ENCODE peak calls at places on chromosome 22, in eight cellular contexts. U, F, V, L, W, B, Z and C are unnamed samples.

GRCh38 chr22:25374871-25375270 is 155.4 kb downstream of the CRYBB2 start:
- DNase-seq in U (no peak), F (no peak), V (no peak), L (no peak), W (no peak), B (no peak), Z (no peak), C (no peak)

GRCh38 chr22:25110596-25110845 is 89.1 kb upstream of the CRYBB3 start:
- DNase-seq in U (no peak), F (no peak), V (no peak), L (no peak), W (no peak), B (no peak), Z (no peak), C (no peak)

GRCh38 chr22:20777420-20778177 is 3.7 kb downstream of the SERPIND1 start:
- DNase-seq in U (peak), F (peak), V (no peak), L (peak), W (no peak), B (peak), Z (peak), C (peak)

GRCh38 chr22:31578171-31578570 is 81.8 kb downstream of the SFI1 start:
- DNase-seq in U (no peak), F (no peak), V (no peak), L (no peak), W (no peak), B (no peak), Z (no peak), C (no peak)

GRCh38 chr22:32499666-32500065 is 25.1 kb downstream of the FBXO7 start:
- DNase-seq in U (no peak), F (no peak), V (no peak), L (no peak), W (no peak), B (no peak), Z (no peak), C (no peak)

GRCh38 chr22:46021577-46021976 is 44.6 kb upstream of the WNT7B start:
- DNase-seq in U (no peak), F (no peak), V (peak), L (peak), W (no peak), B (no peak), Z (no peak), C (no peak)

GRCh38 chr22:49083607-49084006 is 744.1 kb downstream of the BRD1 start:
- DNase-seq in U (no peak), F (no peak), V (no peak), L (no peak), W (no peak), B (no peak), Z (no peak), C (no peak)

GRCh38 chr22:27632451-27633295 is 168.9 kb downstream of the MN1 start:
- DNase-seq in U (no peak), F (no peak), V (peak), L (no peak), W (no peak), B (peak), Z (no peak), C (peak)

GRCh38 chr22:31173386-31174145 is 13.6 kb downstream of the RNF185 start:
- DNase-seq in U (peak), F (peak), V (no peak), L (no peak), W (no peak), B (no peak), Z (no peak), C (no peak)

DNA sequence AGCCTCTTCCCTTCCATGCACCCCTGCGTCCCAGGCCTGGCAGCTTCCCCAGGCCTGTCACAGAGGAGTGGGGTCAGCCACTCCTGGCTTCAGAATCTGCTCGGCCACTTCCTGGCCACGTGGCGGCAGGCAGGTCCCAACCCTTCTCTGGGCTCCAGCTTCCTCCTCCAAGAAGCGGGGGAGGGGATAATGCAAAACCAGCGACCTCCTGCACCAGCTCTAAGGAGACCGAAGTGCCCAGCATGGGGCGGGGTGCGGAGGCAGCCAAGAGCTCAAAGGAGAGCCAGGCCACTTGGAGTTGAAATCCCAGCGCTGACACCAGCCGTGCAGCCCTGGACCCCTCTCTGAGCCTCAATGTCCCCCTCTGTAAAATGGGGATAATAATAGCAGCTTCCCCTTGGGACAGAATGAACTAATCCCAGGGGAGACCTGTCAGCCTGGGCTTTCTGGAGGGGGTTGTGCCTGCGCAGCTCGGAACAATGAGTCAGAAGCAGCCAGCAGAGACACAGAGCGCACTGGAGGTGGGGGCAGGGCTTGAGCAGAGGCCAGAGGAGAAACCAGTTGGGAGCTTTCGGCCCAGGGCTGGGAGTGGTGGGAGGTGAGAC is 22.8 kb upstream of the PICK1 start:
- DNase-seq in U (peak), F (peak), V (peak), L (peak), W (peak), B (peak), Z (peak), C (no peak)
- TF ChIP-seq POLR2A in U (no peak), F (no peak), V (no peak), L (no peak), W (no peak), B (peak), Z (peak), C (no peak)

DNA sequence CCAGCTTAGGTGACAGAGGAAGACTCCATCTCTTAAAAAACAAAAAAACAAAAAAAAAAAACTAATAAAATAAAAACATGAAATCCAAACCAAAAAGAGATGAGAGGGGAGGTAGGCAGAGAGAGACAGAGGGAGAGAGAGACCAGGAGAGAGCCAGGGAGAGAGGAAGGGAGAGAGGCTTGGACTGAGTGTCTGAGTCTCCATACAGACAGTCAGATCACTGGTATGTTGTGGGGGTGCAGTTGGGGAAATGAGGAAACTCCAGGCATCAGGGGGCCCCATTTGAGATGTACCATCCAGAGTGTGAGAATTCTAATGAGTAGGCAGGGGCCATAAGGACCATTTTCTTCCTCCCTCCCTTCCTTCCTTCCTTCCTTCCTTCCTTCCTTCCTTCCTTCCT is 53.1 kb upstream of the SEPTIN5 start:
- DNase-seq in U (no peak), F (no peak), V (no peak), L (no peak), W (no peak), B (peak), Z (no peak), C (no peak)
- TF ChIP-seq POLR2A in U (no peak), F (no peak), V (no peak), L (no peak), W (no peak), B (no peak), Z (no peak), C (no peak)

DNA sequence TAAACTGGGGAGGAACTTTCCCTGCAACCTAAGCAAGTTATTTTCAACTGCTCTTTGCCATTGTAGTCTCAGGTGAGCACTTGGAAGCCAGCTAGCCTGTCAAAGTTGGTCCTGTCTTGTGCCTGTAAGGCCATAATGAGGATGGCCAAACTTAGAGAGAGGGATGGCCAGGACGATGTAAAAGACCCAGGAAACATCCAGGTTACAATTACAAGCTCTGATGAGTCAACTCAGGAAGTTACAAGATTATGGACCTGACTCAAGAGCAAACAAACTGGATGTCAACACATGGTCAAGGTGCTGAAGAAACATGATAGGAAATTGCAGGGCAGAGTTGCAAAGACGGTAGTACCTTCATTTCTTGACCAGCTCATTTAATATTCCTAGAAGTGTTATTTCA is 1.6 kb downstream of the GTPBP1 start:
- DNase-seq in U (peak), F (peak), V (no peak), L (no peak), W (no peak), B (no peak), Z (no peak), C (peak)
- TF ChIP-seq POLR2A in U (no peak), F (no peak), V (no peak), L (no peak), W (no peak), B (no peak), Z (no peak), C (no peak)

GRCh38 chr22:39216143-39216490 is 28.7 kb downstream of the PDGFB start:
- DNase-seq in U (no peak), F (no peak), V (no peak), L (no peak), W (no peak), B (no peak), Z (peak), C (no peak)

GRCh38 chr22:39214006-39214382 is 30.8 kb downstream of the PDGFB start:
- DNase-seq in U (no peak), F (no peak), V (no peak), L (no peak), W (no peak), B (no peak), Z (no peak), C (no peak)

GRCh38 chr22:39215430-39216142 is 29.2 kb downstream of the PDGFB start:
- DNase-seq in U (no peak), F (peak), V (no peak), L (no peak), W (no peak), B (peak), Z (no peak), C (peak)

GRCh38 chr22:39215070-39215396 is 29.7 kb downstream of the PDGFB start:
- DNase-seq in U (no peak), F (no peak), V (no peak), L (no peak), W (no peak), B (no peak), Z (no peak), C (no peak)

GRCh38 chr22:39214383-39215069 is 30.3 kb downstream of the PDGFB start:
- DNase-seq in U (no peak), F (peak), V (no peak), L (no peak), W (no peak), B (no peak), Z (no peak), C (no peak)
- TF ChIP-seq POLR2A in U (no peak), F (no peak), V (no peak), L (no peak), W (no peak), B (no peak), Z (no peak), C (no peak)

GRCh38 chr22:18110194-18110943 is at the start of gene TUBA8:
- DNase-seq in U (peak), F (no peak), V (peak), L (peak), W (peak), B (no peak), Z (peak), C (no peak)
- TF ChIP-seq POLR2A in U (no peak), F (no peak), V (peak), L (no peak), W (no peak), B (no peak), Z (peak), C (no peak)